ENCODE peak calls at places on chromosomes 3 and 15, in ten cellular contexts. W is Calu3; N is A549; Z is astrocyte of the spinal cord; X is CD8-positive, alpha-beta T cell; K is fibroblast of the aortic adventitia; M is dorsolateral prefrontal cortex; L is endothelial cell; U is tibial nerve; Q is AG04449. J is an unnamed sample.
A peak's percentile ranks its signal among the peaks of the same experiment; 100 is the strongest.

GRCh38 chr15:91192285-91193058 is 92.4 kb downstream of the SV2B start:
- DNase-seq in Z (no peak), K (no peak), X (no peak), N (no peak), L (no peak), W (no peak), M (no peak), U (no peak), Q (no peak), J (no peak)

GRCh38 chr3:38004415-38005075 is 14.0 kb downstream of the VILL start:
- DNase-seq in Q (no peak), U (peak; percentile 94), N (peak; percentile 76), X (peak; percentile 49), M (peak; percentile 87), L (peak; percentile 70), W (peak; percentile 84), Z (peak; percentile 55), K (peak; percentile 66), J (peak; percentile 78)

GRCh38 chr3:172040078-172040975 is 949 bp downstream of the FNDC3B start:
- DNase-seq in W (peak; percentile 93), M (no peak), K (peak; percentile 85), Z (peak; percentile 86), Q (peak; percentile 51), U (peak; percentile 61), X (peak; percentile 33), N (peak; percentile 76), L (peak; percentile 75), J (peak; percentile 52)

GRCh38 chr3:20340324-20340928 is 154.4 kb upstream of the SGO1 start:
- DNase-seq in X (peak; percentile 27), L (peak; percentile 82), Z (peak; percentile 81), M (peak; percentile 69), Q (peak; percentile 24), K (peak; percentile 80), U (peak; percentile 83), W (peak; percentile 75), N (peak; percentile 72), J (peak; percentile 73)

GRCh38 chr3:59006791-59007517 is 42.9 kb downstream of the CFAP20DC start:
- DNase-seq in Q (no peak), N (no peak), M (no peak), W (peak; percentile 15), Z (peak; percentile 69), U (no peak), K (peak; percentile 76), X (no peak), L (no peak), J (no peak)

GRCh38 chr3:188533612-188534357 is 379.8 kb downstream of the LPP start:
- DNase-seq in N (no peak), U (no peak), Q (no peak), K (peak; percentile 12), X (no peak), M (no peak), Z (no peak), W (no peak), L (no peak), J (no peak)

GRCh38 chr15:73378089-73378488 is 9.3 kb upstream of the HCN4 start:
- DNase-seq in M (peak; percentile 71), X (no peak), W (no peak), L (no peak), U (no peak), Z (no peak), K (no peak), N (no peak), Q (no peak), J (no peak)

GRCh38 chr3:193780810-193781472 is 187.9 kb downstream of the OPA1 start:
- DNase-seq in U (peak; percentile 53), L (peak; percentile 74), M (peak; percentile 55), X (no peak), K (peak; percentile 86), N (peak; percentile 64), Q (no peak), Z (peak; percentile 71), W (peak; percentile 84), J (peak; percentile 65)

GRCh38 chr3:47868306-47868705 is 65.4 kb downstream of the DHX30 start:
- DNase-seq in Z (no peak), K (no peak), X (no peak), W (no peak), L (no peak), Q (no peak), N (no peak), U (no peak), M (no peak), J (no peak)

GRCh38 chr15:68366314-68366713 is 65.6 kb downstream of the ITGA11 start:
- DNase-seq in M (no peak), K (no peak), X (no peak), U (no peak), Q (no peak), W (no peak), N (no peak), L (no peak), Z (no peak), J (no peak)

GRCh38 chr15:78149805-78150751 is 916 bp downstream of the IDH3A start:
- DNase-seq in U (no peak), M (no peak), X (no peak), W (no peak), N (peak; percentile 21), Z (peak; percentile 21), K (peak; percentile 21), Q (no peak), L (no peak), J (no peak)

GRCh38 chr3:133547432-133548041 is 25.9 kb upstream of the CDV3 start:
- DNase-seq in W (no peak), K (peak; percentile 88), Z (peak; percentile 56), L (no peak), X (no peak), N (peak; percentile 53), U (no peak), M (no peak), Q (no peak), J (no peak)

GRCh38 chr3:121883507-121883906 is 10.7 kb upstream of the SLC15A2 start:
- DNase-seq in W (peak; percentile 44), Q (no peak), M (no peak), U (no peak), K (peak; percentile 8), L (no peak), N (peak; percentile 35), X (no peak), Z (peak; percentile 5), J (no peak)

GRCh38 chr15:96746621-96747155 is 416.2 kb downstream of the NR2F2 start:
- DNase-seq in M (no peak), L (no peak), W (no peak), Z (no peak), Q (no peak), U (no peak), X (no peak), N (no peak), K (no peak), J (no peak)

DNA sequence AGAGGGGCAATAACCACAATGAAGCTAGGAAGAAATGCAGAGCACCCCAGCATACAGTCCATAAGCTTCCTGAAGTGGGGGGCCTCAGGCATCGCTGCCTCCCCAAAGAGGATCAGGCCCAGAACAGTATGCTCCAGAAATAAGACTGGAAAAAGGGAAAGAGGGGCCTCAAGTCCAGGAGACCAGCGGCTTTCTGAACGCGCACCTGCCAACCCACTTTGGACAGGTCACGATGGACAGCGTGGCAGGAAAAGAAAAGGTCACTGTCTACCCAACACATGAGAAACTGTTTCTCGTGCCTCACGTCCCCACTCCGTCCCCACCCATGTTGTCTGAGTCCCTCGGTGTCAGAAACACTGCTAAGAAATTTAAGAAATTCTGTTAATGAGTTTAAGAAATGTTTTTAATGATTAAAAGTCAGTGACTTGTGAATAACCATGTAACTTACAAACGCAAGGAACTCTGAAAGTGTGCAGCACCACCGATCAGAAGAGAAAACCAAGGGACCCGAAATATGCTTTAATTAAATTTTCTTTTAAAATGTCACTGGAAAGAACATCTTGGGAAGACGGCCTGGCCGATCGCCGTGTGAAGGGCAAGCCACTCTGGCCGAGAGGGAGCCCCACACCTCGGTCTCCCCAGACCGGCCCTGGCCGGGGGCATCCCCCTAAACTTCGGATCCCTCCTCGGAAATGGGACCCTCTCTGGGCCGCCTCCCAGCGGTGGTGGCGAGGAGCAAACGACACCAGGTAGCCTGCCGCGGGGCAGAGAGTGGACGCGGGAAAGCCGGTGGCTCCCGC is 1.7 kb upstream of the PPARG start:
- DNase-seq in Q (no peak), Z (no peak), K (peak; percentile 16), W (peak; percentile 68), U (no peak), M (no peak), X (no peak), L (peak; percentile 25), N (peak; percentile 22), J (peak; percentile 41)
- TF ChIP-seq CTCF in Q (peak; percentile 17), Z (peak; percentile 31), K (peak; percentile 41), W (no peak), U (no peak), M (no peak), X (no peak), L (no peak), N (no peak), J (no peak)

DNA sequence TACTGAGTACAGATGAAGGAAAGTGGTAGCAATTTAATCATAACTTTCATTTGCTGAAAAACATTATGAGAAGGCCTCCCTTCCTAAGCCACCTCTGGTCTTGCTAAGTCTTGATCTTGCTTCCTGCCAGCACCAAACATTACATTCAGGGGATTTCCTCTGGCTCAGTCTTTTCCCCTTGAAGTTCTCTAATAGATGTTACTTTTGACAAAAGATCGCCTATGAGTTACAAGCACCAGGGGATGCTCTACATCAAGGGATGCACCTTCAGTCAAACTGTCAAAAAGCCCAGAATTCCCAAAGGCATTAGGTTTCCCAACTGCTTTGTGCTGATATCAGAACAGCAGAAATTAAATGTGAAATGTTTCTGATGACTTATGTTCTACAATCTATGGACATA is 47.3 kb downstream of the AQP9 start:
- DNase-seq in K (peak; percentile 77), N (no peak), U (no peak), M (no peak), L (no peak), Z (no peak), Q (no peak), X (no peak), W (no peak), J (no peak)
- TF ChIP-seq CTCF in K (peak; percentile 61), N (no peak), U (no peak), M (no peak), L (no peak), Z (peak; percentile 10), Q (no peak), X (no peak), W (no peak), J (no peak)

GRCh38 chr3:13792512-13793347 is 87.1 kb downstream of the WNT7A start:
- DNase-seq in L (no peak), M (no peak), Z (no peak), X (no peak), W (no peak), N (no peak), Q (no peak), U (no peak), K (no peak), J (no peak)
- TF ChIP-seq CTCF in L (no peak), M (no peak), Z (no peak), X (no peak), W (no peak), N (no peak), Q (no peak), U (no peak), K (no peak), J (no peak)

GRCh38 chr3:15983693-15984092 is 185.9 kb upstream of the ANKRD28 start:
- DNase-seq in M (no peak), Z (no peak), Q (no peak), W (no peak), N (no peak), U (no peak), L (no peak), K (no peak), X (no peak), J (no peak)

DNA sequence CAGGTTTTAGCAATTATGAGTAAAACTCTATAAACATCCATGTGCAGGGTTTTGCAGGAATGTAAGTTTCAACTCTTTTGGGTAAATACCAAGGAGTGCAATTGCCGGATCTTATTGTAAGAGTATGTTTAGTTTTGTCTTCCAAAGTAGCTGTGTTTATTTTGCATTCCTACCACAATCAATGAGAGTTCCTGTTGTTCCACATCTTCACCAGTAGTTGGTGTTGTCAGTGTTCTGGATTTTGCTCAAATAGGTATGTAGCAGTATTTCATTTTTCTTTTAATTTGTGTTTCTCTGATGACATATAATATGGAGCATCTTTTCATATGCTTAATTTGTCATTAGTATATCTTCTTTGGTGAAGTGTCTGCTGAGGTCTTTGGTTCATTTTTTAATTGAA is 185.1 kb upstream of the GALNT15 start:
- DNase-seq in M (no peak), N (no peak), Q (no peak), Z (no peak), K (no peak), L (no peak), U (no peak), W (no peak), X (no peak), J (no peak)
- TF ChIP-seq CTCF in M (no peak), N (no peak), Q (no peak), Z (peak; percentile 42), K (peak; percentile 23), L (peak; percentile 40), U (no peak), W (no peak), X (no peak), J (peak; percentile 15)